ENCODE peak calls at places on chromosomes 4 and X, in five cellular contexts. P, G, F, N and A are unnamed samples.
A peak's percentile ranks its signal among the peaks of the same experiment; 100 is the strongest.

GRCh38 chr4:100420571-100420970 is 97.3 kb downstream of the EMCN start:
- DNase-seq in P (no peak), F (peak; percentile 29), N (peak; percentile 16), G (no peak), A (no peak)

GRCh38 chrX:115889121-115889890 is 281.2 kb upstream of the AGTR2 start:
- DNase-seq in P (no peak), N (no peak), F (no peak), G (no peak), A (no peak)

GRCh38 chrX:125202486-125203378 is 116.9 kb upstream of the TEX13C start:
- DNase-seq in N (no peak), G (no peak), F (no peak), P (no peak), A (no peak)

GRCh38 chrX:20829665-20830481 is 544.3 kb upstream of the CNKSR2 start:
- DNase-seq in N (peak; percentile 47), P (no peak), G (no peak), F (no peak), A (no peak)

GRCh38 chr4:188660796-188661195 is 521.6 kb downstream of the TRIML1 start:
- DNase-seq in G (no peak), F (no peak), N (no peak), P (no peak), A (no peak)

GRCh38 chrX:100745806-100746537 is 14.1 kb upstream of the SYTL4 start:
- DNase-seq in P (no peak), G (peak; percentile 22), N (peak; percentile 6), F (peak; percentile 63), A (no peak)

GRCh38 chr4:56129431-56129861 is 180.7 kb downstream of the CEP135 start:
- DNase-seq in P (no peak), N (no peak), F (no peak), G (no peak), A (no peak)

GRCh38 chr4:102247041-102247440 is 98.2 kb downstream of the SLC39A8 start:
- DNase-seq in F (no peak), N (peak; percentile 10), P (no peak), G (no peak), A (no peak)

GRCh38 chr4:138891610-138892009 is 124.0 kb upstream of the NOCT start:
- DNase-seq in F (no peak), G (no peak), N (no peak), P (no peak), A (no peak)

GRCh38 chr4:37981844-37982720 is 21.9 kb downstream of the PTTG2 start:
- DNase-seq in F (no peak), G (no peak), N (no peak), P (no peak), A (no peak)